ENCODE peak calls at places on chromosome 1, in five cellular contexts. Z is transverse colon, V is NCI-H1092, S is kidney tubule cell, W is mesothelial cell of epicardium. M is an unnamed sample.
A peak's percentile ranks its signal among the peaks of the same experiment; 100 is the strongest.

GRCh38 chr1:3380465-3380864 is 74.0 kb upstream of the ARHGEF16 start:
- DNase-seq in Z (no peak), V (no peak), S (peak; percentile 66), W (no peak), M (no peak)

GRCh38 chr1:44531785-44532566 is 126.9 kb downstream of the RNF220 start:
- DNase-seq in Z (no peak), V (no peak), S (peak; percentile 82), W (no peak), M (no peak)

GRCh38 chr1:10975567-10976326 is 36.7 kb upstream of the TARDBP start:
- DNase-seq in Z (peak; percentile 57), V (no peak), S (peak; percentile 88), W (no peak), M (peak; percentile 39)

GRCh38 chr1:79283451-79283850 is 276.9 kb upstream of the ADGRL4 start:
- DNase-seq in Z (no peak), V (no peak), S (no peak), W (no peak), M (no peak)

GRCh38 chr1:226002667-226003501 is 3.7 kb upstream of the SDE2 start:
- DNase-seq in Z (peak; percentile 51), V (no peak), S (no peak), W (no peak), M (peak; percentile 91)

GRCh38 chr1:198118136-198118535 is 38.7 kb upstream of the NEK7 start:
- DNase-seq in Z (peak; percentile 9), V (no peak), S (peak; percentile 32), W (no peak), M (no peak)

GRCh38 chr1:11753555-11754208 is 8.3 kb upstream of the C1orf167 start:
- DNase-seq in Z (no peak), V (no peak), S (no peak), W (no peak), M (peak; percentile 28)

GRCh38 chr1:199041173-199041914 is 402.5 kb downstream of the PTPRC start:
- DNase-seq in Z (no peak), V (no peak), S (no peak), W (no peak), M (no peak)

M was measured in neural progenitor cell.